ENCODE peak calls at places on chromosomes 6 and 20, in six cellular contexts. One of them, this sample, is unnamed.

GRCh38 chr6:114157848-114158247 is 185.0 kb downstream of the HS3ST5 start:
- DNase-seq in RWPE1: no peak
- DNase-seq in A549: no peak
- DNase-seq in breast epithelium: no peak
- DNase-seq in fibroblast of mammary gland: no peak
- DNase-seq in Calu3: no peak
- DNase-seq in this sample: no peak

GRCh38 chr6:105402981-105403935 is at the start of gene PREP:
- DNase-seq in A549: peak
- DNase-seq in breast epithelium: peak
- DNase-seq in fibroblast of mammary gland: peak
- DNase-seq in Calu3: peak
- DNase-seq in RWPE1: peak
- DNase-seq in this sample: peak

GRCh38 chr20:62824476-62825287 is 7.8 kb downstream of the COL9A3 start:
- DNase-seq in fibroblast of mammary gland: no peak
- DNase-seq in A549: no peak
- DNase-seq in Calu3: peak
- DNase-seq in RWPE1: no peak
- DNase-seq in breast epithelium: peak
- DNase-seq in this sample: peak

GRCh38 chr6:18990313-18990978 is 603.3 kb downstream of the RNF144B start:
- DNase-seq in breast epithelium: no peak
- DNase-seq in fibroblast of mammary gland: peak
- DNase-seq in RWPE1: peak
- DNase-seq in A549: peak
- DNase-seq in Calu3: peak
- DNase-seq in this sample: peak

GRCh38 chr6:113859349-113860164 is 2.4 kb downstream of the MARCKS start:
- DNase-seq in Calu3: peak
- DNase-seq in RWPE1: peak
- DNase-seq in breast epithelium: peak
- DNase-seq in A549: no peak
- DNase-seq in fibroblast of mammary gland: peak
- DNase-seq in this sample: peak

GRCh38 chr20:5870462-5871021 is 79.8 kb downstream of the TRMT6 start:
- DNase-seq in Calu3: no peak
- DNase-seq in A549: no peak
- DNase-seq in fibroblast of mammary gland: peak
- DNase-seq in RWPE1: no peak
- DNase-seq in breast epithelium: no peak
- DNase-seq in this sample: no peak

GRCh38 chr6:156630613-156631302 is 146.4 kb upstream of the ARID1B start:
- DNase-seq in fibroblast of mammary gland: no peak
- DNase-seq in Calu3: no peak
- DNase-seq in breast epithelium: no peak
- DNase-seq in A549: no peak
- DNase-seq in RWPE1: no peak
- DNase-seq in this sample: no peak

GRCh38 chr6:1630771-1631217 is 21.1 kb downstream of the FOXC1 start:
- DNase-seq in A549: no peak
- DNase-seq in breast epithelium: no peak
- DNase-seq in RWPE1: no peak
- DNase-seq in fibroblast of mammary gland: no peak
- DNase-seq in Calu3: peak
- DNase-seq in this sample: no peak

GRCh38 chr6:89928604-89929003 is 34.3 kb downstream of the GJA10 start:
- DNase-seq in breast epithelium: no peak
- DNase-seq in fibroblast of mammary gland: peak
- DNase-seq in A549: no peak
- DNase-seq in Calu3: no peak
- DNase-seq in RWPE1: no peak
- DNase-seq in this sample: peak

GRCh38 chr20:3670511-3670910 is 7.3 kb upstream of the GFRA4 start:
- DNase-seq in Calu3: peak
- DNase-seq in RWPE1: no peak
- DNase-seq in breast epithelium: no peak
- DNase-seq in fibroblast of mammary gland: peak
- DNase-seq in A549: no peak
- DNase-seq in this sample: no peak

GRCh38 chr6:7151381-7151780 is 43.6 kb downstream of the RREB1 start:
- DNase-seq in breast epithelium: peak
- DNase-seq in A549: no peak
- DNase-seq in RWPE1: no peak
- DNase-seq in Calu3: no peak
- DNase-seq in fibroblast of mammary gland: peak
- DNase-seq in this sample: no peak

GRCh38 chr6:88586371-88587157 is 376.9 kb downstream of the RNGTT start:
- DNase-seq in breast epithelium: no peak
- DNase-seq in RWPE1: no peak
- DNase-seq in A549: no peak
- DNase-seq in fibroblast of mammary gland: peak
- DNase-seq in Calu3: no peak
- DNase-seq in this sample: no peak

GRCh38 chr6:16061833-16062232 is 67.1 kb upstream of the MYLIP start:
- DNase-seq in breast epithelium: no peak
- DNase-seq in RWPE1: no peak
- DNase-seq in Calu3: no peak
- DNase-seq in A549: no peak
- DNase-seq in fibroblast of mammary gland: no peak
- DNase-seq in this sample: no peak

GRCh38 chr6:4935981-4936680 is 67.7 kb downstream of the RPP40 start:
- DNase-seq in RWPE1: no peak
- DNase-seq in A549: no peak
- DNase-seq in fibroblast of mammary gland: no peak
- DNase-seq in Calu3: no peak
- DNase-seq in breast epithelium: no peak
- DNase-seq in this sample: no peak

DNA sequence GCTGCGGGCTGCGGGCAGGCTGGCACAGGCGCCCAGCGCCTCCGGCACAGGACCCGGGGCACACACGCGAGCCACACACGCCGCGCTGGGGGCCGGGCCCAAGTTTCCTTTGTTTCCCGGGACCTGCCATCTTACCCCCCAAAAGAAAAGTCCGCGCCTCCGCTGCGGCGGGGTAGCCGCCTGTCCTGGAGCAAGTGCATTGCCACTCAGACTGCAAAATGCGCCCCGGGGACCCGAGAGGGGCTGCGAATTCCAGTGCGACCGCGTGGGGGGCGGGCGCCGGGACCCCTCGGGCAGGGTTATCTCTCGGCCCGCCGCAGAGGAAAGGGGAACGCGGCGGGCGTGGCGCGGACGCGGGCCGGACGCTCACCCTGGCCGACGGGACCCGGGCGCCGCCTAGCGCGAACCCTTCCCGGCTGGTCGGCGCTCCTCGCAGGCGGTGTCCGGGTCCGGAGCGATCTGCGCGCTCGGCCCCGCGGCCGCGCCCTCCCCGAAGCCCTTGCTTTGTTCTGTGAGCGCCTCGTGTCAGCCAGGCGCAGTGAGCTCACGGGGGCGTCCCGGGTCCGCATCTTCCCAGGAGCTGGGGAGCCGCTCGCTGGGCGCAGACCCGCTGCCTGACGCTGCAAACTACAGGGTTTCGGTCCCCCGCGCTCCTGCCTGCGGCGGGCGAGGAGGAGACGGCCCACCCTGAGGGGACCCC is 620 bp upstream of the CD24 start:
- DNase-seq in A549: peak
- DNase-seq in breast epithelium: peak
- DNase-seq in Calu3: peak
- DNase-seq in fibroblast of mammary gland: peak
- DNase-seq in RWPE1: peak
- DNase-seq in this sample: no peak
- TF ChIP-seq CTCF in A549: peak
- TF ChIP-seq CTCF in breast epithelium: no peak
- TF ChIP-seq CTCF in Calu3: peak
- TF ChIP-seq CTCF in fibroblast of mammary gland: no peak
- TF ChIP-seq CTCF in RWPE1: peak
- TF ChIP-seq CTCF in this sample: no peak

DNA sequence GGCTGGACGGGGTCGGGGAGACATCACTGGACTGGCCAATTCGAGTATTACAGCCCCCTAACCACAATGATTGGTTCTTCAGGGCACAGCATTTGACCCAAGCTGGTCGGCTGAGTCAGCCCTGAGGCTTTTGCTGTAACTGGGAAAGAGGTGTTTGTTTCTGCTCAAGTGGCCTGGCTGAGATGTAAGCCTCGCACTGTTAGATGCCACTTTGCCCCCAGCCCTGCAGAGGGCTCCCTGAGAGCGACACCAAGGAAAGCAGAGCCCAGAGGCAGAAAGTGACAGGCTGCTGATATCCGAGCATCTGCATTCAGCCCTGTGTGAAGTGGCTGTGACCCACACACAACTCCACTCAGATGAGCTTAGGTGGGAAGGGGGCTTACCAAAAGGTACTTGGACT is 19.4 kb downstream of the ERGIC3 start:
- DNase-seq in Calu3: peak
- DNase-seq in breast epithelium: no peak
- DNase-seq in A549: peak
- DNase-seq in RWPE1: peak
- DNase-seq in fibroblast of mammary gland: peak
- DNase-seq in this sample: peak
- TF ChIP-seq CTCF in Calu3: no peak
- TF ChIP-seq CTCF in breast epithelium: no peak
- TF ChIP-seq CTCF in A549: peak
- TF ChIP-seq CTCF in RWPE1: no peak
- TF ChIP-seq CTCF in fibroblast of mammary gland: no peak
- TF ChIP-seq CTCF in this sample: peak

DNA sequence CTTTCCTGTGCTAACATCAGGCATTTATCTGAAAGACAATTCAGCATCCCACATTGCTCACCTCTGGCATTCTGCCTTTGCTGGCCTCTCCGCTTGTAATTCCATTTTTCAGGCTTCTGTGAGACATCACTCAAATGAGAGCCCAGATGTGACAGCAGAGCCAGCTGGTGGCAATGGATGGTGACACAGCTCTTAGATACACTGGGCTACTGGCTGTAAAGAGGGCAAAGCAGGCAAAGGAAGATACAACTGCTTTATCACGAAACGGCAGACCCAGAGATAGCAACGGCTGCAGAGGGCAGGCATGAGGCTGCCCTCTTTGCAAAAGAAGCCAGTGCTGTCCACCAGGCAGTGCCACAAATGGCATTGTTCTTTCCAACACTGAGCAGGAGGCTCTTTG is 329.8 kb downstream of the KIF16B start:
- DNase-seq in Calu3: no peak
- DNase-seq in fibroblast of mammary gland: no peak
- DNase-seq in A549: no peak
- DNase-seq in breast epithelium: no peak
- DNase-seq in RWPE1: no peak
- DNase-seq in this sample: no peak
- TF ChIP-seq CTCF in Calu3: no peak
- TF ChIP-seq CTCF in fibroblast of mammary gland: no peak
- TF ChIP-seq CTCF in A549: no peak
- TF ChIP-seq CTCF in breast epithelium: no peak
- TF ChIP-seq CTCF in RWPE1: no peak
- TF ChIP-seq CTCF in this sample: no peak

GRCh38 chr20:57332105-57333089 is 2.8 kb downstream of the SPO11 start:
- DNase-seq in fibroblast of mammary gland: no peak
- DNase-seq in Calu3: no peak
- DNase-seq in A549: no peak
- DNase-seq in breast epithelium: no peak
- DNase-seq in RWPE1: peak
- DNase-seq in this sample: no peak
- TF ChIP-seq CTCF in fibroblast of mammary gland: no peak
- TF ChIP-seq CTCF in Calu3: peak
- TF ChIP-seq CTCF in A549: peak
- TF ChIP-seq CTCF in breast epithelium: peak
- TF ChIP-seq CTCF in RWPE1: peak
- TF ChIP-seq CTCF in this sample: peak

DNA sequence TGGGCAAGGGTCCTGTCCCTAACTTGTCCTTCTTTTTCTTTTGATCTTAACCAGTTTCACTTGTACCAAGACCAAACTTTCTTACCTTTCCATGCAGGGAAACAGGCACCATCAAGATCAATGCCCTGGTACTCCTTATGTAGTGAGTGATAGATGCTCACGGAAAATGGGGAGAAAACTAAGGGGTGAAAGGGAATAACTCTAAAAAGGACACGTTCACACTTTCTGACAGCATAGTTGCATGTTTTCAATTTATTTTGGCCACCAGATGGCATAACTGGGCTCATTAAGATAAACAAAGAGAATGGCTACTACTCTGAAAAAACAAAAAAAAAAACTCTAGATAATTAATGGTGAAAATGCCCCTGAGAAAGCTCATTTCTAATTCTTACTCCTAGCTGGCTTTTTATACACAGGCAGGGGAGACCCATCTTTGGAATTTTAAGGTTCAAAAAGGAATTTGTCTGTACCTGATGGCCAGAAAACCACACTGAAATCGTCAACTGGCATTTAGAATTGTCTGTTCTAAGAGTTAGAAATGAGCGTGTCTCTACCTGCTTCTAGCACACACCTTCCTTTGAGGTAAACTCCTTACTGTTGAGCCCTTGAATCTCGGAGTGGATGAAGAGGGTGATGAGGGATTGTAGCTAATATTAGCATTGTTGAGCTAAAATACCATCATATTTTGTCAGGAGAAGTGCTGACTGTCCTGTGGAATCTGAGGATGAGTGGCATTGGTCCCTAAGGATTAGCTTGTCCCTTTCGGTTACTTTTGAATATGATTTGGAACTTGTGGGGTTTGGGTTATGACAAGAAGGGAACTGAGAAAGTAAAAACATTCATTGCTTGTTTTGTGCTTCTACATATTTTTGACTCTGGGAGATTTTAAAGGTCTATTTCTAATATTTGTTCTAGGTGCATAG is 62.2 kb upstream of the DDR1 start:
- DNase-seq in RWPE1: peak
- DNase-seq in fibroblast of mammary gland: peak
- DNase-seq in breast epithelium: no peak
- DNase-seq in A549: peak
- DNase-seq in Calu3: peak
- DNase-seq in this sample: peak
- TF ChIP-seq CTCF in RWPE1: peak
- TF ChIP-seq CTCF in fibroblast of mammary gland: peak
- TF ChIP-seq CTCF in breast epithelium: peak
- TF ChIP-seq CTCF in A549: peak
- TF ChIP-seq CTCF in Calu3: peak
- TF ChIP-seq CTCF in this sample: peak

DNA sequence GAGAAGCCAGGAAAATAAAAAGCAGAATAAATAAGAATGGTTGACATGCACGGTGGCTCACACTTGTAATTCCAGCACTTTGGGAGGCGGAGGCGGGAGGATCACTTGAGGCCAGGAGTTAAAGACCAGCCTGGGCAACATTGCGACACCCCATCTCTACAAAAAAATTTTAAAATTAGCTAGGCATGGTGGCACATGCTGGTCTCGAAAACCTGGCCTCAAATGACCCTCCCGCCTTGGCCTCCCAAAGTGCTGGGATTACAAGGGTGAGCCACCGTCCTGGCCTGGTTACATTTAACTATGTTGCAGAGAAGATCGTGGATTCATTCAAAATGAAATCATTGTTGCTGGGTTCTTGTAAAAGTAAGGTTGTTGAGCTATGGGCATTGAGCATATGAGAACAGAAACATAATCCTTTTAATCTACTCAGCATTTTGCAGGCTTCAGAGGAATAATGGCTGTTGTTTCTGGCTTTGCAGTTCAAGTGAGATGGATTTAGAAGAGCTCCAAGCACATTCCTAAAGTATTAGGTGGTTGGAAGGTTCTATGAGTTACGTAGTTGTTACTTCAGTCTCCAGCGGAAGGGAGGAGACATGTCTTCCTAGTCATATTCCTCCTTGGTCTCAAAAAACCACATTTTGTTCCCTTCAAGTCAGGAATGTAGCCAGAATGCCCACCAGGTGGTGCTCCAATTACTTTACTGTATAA is 45.6 kb upstream of the RAB23 start:
- DNase-seq in fibroblast of mammary gland: peak
- DNase-seq in breast epithelium: no peak
- DNase-seq in Calu3: peak
- DNase-seq in A549: peak
- DNase-seq in RWPE1: peak
- DNase-seq in this sample: peak
- TF ChIP-seq CTCF in fibroblast of mammary gland: peak
- TF ChIP-seq CTCF in breast epithelium: peak
- TF ChIP-seq CTCF in Calu3: peak
- TF ChIP-seq CTCF in A549: peak
- TF ChIP-seq CTCF in RWPE1: no peak
- TF ChIP-seq CTCF in this sample: peak